ENCODE peak calls at places on chromosomes 1 and 21, in four cellular contexts. One of them, this sample, is unnamed.

GRCh38 chr1:172326171-172326570 is 94.3 kb upstream of the C1orf105 start:
- DNase-seq in right lobe of liver: no peak
- DNase-seq in AG04449: no peak
- DNase-seq in uterus: no peak
- DNase-seq in this sample: no peak

GRCh38 chr1:240285541-240285940 is 193.9 kb downstream of the FMN2 start:
- DNase-seq in AG04449: peak; percentile 21
- DNase-seq in uterus: no peak
- DNase-seq in right lobe of liver: no peak
- DNase-seq in this sample: no peak

GRCh38 chr1:11450310-11450709 is 28.6 kb upstream of the DISP3 start:
- DNase-seq in right lobe of liver: no peak
- DNase-seq in AG04449: no peak
- DNase-seq in uterus: no peak
- DNase-seq in this sample: no peak

GRCh38 chr1:15843826-15844572 is 3.5 kb upstream of the SPEN start:
- DNase-seq in right lobe of liver: no peak
- DNase-seq in AG04449: no peak
- DNase-seq in uterus: no peak
- DNase-seq in this sample: no peak

GRCh38 chr1:1221887-1222574 is 8.1 kb upstream of the TNFRSF4 start:
- DNase-seq in AG04449: no peak
- DNase-seq in uterus: no peak
- DNase-seq in right lobe of liver: no peak
- DNase-seq in this sample: no peak

GRCh38 chr1:181111559-181111958 is 23.1 kb downstream of the IER5 start:
- DNase-seq in uterus: no peak
- DNase-seq in right lobe of liver: no peak
- DNase-seq in AG04449: no peak
- DNase-seq in this sample: no peak

GRCh38 chr1:109163549-109163948 is 49.6 kb downstream of the ELAPOR1 start:
- DNase-seq in AG04449: no peak
- DNase-seq in right lobe of liver: no peak
- DNase-seq in uterus: no peak
- DNase-seq in this sample: no peak

GRCh38 chr1:183593356-183593755 is 3.1 kb upstream of the NCF2 start:
- DNase-seq in right lobe of liver: no peak
- DNase-seq in AG04449: no peak
- DNase-seq in uterus: no peak
- DNase-seq in this sample: no peak

GRCh38 chr1:147264158-147264768 is 21.8 kb downstream of the CHD1L start:
- DNase-seq in AG04449: no peak
- DNase-seq in right lobe of liver: no peak
- DNase-seq in uterus: no peak
- DNase-seq in this sample: no peak

GRCh38 chr1:184792450-184792969 is 37.9 kb upstream of the EDEM3 start:
- DNase-seq in right lobe of liver: peak; percentile 83
- DNase-seq in AG04449: peak; percentile 96
- DNase-seq in uterus: peak; percentile 55
- DNase-seq in this sample: peak; percentile 93

GRCh38 chr1:229344937-229345684 is 2.3 kb upstream of the CCSAP start:
- DNase-seq in right lobe of liver: no peak
- DNase-seq in AG04449: no peak
- DNase-seq in uterus: no peak
- DNase-seq in this sample: no peak

GRCh38 chr1:201602413-201603265 is 63.7 kb downstream of the NAV1 start:
- DNase-seq in AG04449: peak; percentile 87
- DNase-seq in right lobe of liver: no peak
- DNase-seq in uterus: peak; percentile 48
- DNase-seq in this sample: no peak
- H3K4me3 ChIP-seq in AG04449: no peak overlapping the region
- H3K4me3 ChIP-seq in right lobe of liver: no peak overlapping the region
- H3K4me3 ChIP-seq in uterus: no peak overlapping the region
- H3K4me3 ChIP-seq in this sample: no peak overlapping the region

GRCh38 chr1:104878203-104878911 is 1128.7 kb downstream of the AMY1C start:
- DNase-seq in uterus: no peak
- DNase-seq in AG04449: no peak
- DNase-seq in right lobe of liver: no peak
- DNase-seq in this sample: no peak
- TF ChIP-seq CTCF in uterus: no peak
- TF ChIP-seq CTCF in AG04449: no peak
- TF ChIP-seq CTCF in right lobe of liver: no peak
- TF ChIP-seq CTCF in this sample: no peak

DNA sequence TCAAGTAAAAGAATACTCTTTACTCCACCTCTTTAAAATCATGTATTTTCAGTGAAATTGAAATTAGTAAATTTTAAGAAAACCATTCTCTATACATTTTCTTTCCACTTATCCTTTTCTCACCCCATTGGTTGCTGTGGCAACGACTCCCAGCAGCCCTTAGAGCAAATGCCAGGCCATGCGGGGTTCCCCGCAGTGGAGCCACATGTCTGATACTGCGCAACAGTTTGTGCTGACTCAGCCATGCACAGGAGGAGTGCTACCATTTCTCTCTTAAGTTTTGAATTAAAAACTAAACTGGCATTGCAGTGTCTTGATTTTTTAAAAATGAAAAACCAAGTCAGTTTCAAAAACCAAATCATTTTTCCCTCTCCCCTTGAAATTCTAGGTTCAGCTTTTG is 214.1 kb upstream of the L1TD1 start:
- DNase-seq in right lobe of liver: no peak
- DNase-seq in AG04449: no peak
- DNase-seq in uterus: no peak
- DNase-seq in this sample: no peak
- H3K4me3 ChIP-seq in right lobe of liver: no peak overlapping the region
- H3K4me3 ChIP-seq in AG04449: no peak overlapping the region
- H3K4me3 ChIP-seq in uterus: no peak overlapping the region
- H3K4me3 ChIP-seq in this sample: no peak overlapping the region

GRCh38 chr1:54310439-54311328 is 95.5 kb downstream of the SSBP3 start:
- DNase-seq in right lobe of liver: peak; percentile 46
- DNase-seq in AG04449: no peak
- DNase-seq in uterus: no peak
- DNase-seq in this sample: no peak
- TF ChIP-seq CTCF in right lobe of liver: peak; percentile 55
- TF ChIP-seq CTCF in AG04449: peak; percentile 60
- TF ChIP-seq CTCF in uterus: peak; percentile 27
- TF ChIP-seq CTCF in this sample: no peak

DNA sequence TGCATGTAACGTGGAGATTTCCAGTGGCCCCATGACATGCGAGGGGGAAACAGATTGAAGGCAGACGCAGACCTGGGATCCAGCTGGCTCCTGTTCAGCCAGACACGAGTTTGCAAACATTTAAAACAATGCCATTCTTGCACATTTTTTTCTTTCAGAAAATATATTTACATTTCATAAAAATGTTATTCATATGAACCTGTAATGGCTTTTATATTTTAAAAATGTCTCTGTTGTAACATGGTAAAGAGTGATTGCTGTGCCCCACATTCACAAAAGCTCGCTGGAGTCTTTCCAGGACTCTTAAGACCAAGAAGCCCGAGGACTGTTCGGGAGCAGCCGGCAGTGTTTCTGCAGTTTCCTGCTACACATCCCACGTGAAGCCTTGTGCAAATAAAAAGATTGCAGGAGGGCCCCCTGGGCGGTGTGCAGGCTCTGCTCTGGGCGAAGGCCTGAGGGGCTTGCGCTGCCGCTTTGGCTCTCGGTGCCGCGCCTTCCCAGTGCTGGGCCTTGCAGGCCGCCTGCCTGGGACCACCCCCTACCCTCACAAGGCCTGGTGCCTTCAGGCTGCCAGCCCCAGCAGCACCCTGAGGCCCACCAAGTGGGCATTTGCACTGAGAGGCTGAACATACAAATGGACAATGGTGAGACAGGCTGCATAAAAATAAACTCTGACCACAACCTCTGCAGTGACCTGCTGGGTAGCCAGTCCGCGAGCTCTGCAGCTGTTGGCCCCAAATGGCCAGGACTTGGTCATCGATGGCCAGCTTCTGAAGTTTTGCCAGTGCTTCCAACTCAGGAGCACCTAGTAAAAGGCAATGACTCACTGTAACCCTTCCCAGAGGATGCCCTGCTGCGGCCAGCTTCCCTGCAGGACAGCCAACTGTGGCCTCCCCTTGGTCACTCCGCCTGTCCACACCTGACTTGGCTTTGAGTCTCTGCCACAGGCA is 185.1 kb downstream of the DYRK1A start:
- DNase-seq in right lobe of liver: no peak
- DNase-seq in AG04449: no peak
- DNase-seq in uterus: peak; percentile 51
- DNase-seq in this sample: no peak
- H3K4me3 ChIP-seq in right lobe of liver: no peak overlapping the region
- H3K4me3 ChIP-seq in AG04449: no peak overlapping the region
- H3K4me3 ChIP-seq in uterus: peak overlapping the region; percentile 6
- H3K4me3 ChIP-seq in this sample: peak overlapping the region; percentile 12

GRCh38 chr1:65190229-65190628 is 42.2 kb downstream of the AK4 start:
- DNase-seq in right lobe of liver: no peak
- DNase-seq in uterus: no peak
- DNase-seq in AG04449: no peak
- DNase-seq in this sample: no peak

GRCh38 chr1:65193129-65193528 is 45.1 kb downstream of the AK4 start:
- DNase-seq in right lobe of liver: no peak
- DNase-seq in uterus: no peak
- DNase-seq in AG04449: no peak
- DNase-seq in this sample: no peak

DNA sequence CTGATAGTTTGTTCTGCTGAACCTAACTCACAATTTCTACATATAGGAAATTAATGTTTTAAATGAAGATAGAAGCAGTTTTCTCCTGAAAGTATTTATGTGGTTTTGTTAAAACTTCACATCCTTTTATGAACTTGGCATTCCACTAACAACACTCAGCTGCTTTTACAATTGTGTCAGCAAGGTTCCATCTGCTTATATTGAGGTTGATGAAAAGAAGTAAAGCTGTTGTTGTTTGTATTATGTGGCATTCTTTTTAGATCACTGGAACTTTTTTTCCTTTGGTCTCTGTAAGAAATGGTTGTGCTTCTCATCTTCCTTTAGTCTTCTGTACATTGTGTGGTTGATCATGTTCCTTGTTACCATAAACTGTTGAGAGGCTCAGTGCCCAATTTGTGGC is 41.7 kb downstream of the AK4 start:
- DNase-seq in AG04449: peak; percentile 28
- DNase-seq in right lobe of liver: no peak
- DNase-seq in uterus: no peak
- DNase-seq in this sample: no peak
- TF ChIP-seq CTCF in AG04449: no peak
- TF ChIP-seq CTCF in right lobe of liver: no peak
- TF ChIP-seq CTCF in uterus: no peak
- TF ChIP-seq CTCF in this sample: no peak

DNA sequence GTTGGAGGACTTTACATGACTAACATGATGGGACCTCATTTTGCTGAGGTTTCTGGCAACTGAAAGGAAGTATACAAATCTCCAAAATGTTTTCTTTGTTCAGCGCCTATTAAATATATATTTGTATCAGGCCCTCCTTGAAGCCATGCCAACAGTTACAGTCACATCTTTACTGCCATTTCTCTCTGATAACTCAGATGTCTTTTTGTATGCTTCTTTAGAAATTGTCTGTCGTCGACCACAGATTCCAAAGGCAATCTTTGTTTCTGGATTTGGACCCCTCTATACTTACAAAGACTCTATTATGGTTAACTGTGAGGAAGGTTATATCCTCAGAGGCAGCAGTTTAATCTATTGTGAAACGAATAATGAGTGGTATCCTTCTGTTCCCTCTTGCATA is 69.4 kb downstream of the C4BPA start:
- DNase-seq in AG04449: no peak
- DNase-seq in right lobe of liver: no peak
- DNase-seq in uterus: no peak
- DNase-seq in this sample: no peak
- H3K4me3 ChIP-seq in AG04449: no peak overlapping the region
- H3K4me3 ChIP-seq in right lobe of liver: no peak overlapping the region
- H3K4me3 ChIP-seq in uterus: no peak overlapping the region
- H3K4me3 ChIP-seq in this sample: no peak overlapping the region

GRCh38 chr1:41583658-41584570 is 99.4 kb upstream of the EDN2 start:
- DNase-seq in AG04449: no peak
- DNase-seq in uterus: no peak
- DNase-seq in right lobe of liver: no peak
- DNase-seq in this sample: no peak
- TF ChIP-seq CTCF in AG04449: no peak
- TF ChIP-seq CTCF in uterus: no peak
- TF ChIP-seq CTCF in right lobe of liver: no peak
- TF ChIP-seq CTCF in this sample: no peak

GRCh38 chr1:78650114-78650513 is 483 bp downstream of the IFI44 start:
- DNase-seq in AG04449: no peak
- DNase-seq in right lobe of liver: no peak
- DNase-seq in uterus: no peak
- DNase-seq in this sample: no peak

GRCh38 chr1:78649628-78650027 is at the start of gene IFI44:
- DNase-seq in AG04449: peak; percentile 9
- DNase-seq in uterus: peak; percentile 81
- DNase-seq in right lobe of liver: peak; percentile 76
- DNase-seq in this sample: no peak

GRCh38 chr1:78647238-78647637 is 2.4 kb upstream of the IFI44 start:
- DNase-seq in right lobe of liver: no peak
- DNase-seq in uterus: no peak
- DNase-seq in AG04449: no peak
- DNase-seq in this sample: no peak

GRCh38 chr1:78651247-78651646 is 1.6 kb downstream of the IFI44 start:
- DNase-seq in right lobe of liver: no peak
- DNase-seq in uterus: no peak
- DNase-seq in AG04449: peak; percentile 34
- DNase-seq in this sample: no peak

GRCh38 chr1:78652019-78652560 is 2.5 kb downstream of the IFI44 start:
- DNase-seq in uterus: no peak
- DNase-seq in right lobe of liver: no peak
- DNase-seq in AG04449: no peak
- DNase-seq in this sample: no peak
- H3K4me3 ChIP-seq in uterus: no peak overlapping the region
- H3K4me3 ChIP-seq in right lobe of liver: no peak overlapping the region
- H3K4me3 ChIP-seq in AG04449: peak overlapping the region; percentile 48
- H3K4me3 ChIP-seq in this sample: peak overlapping the region; percentile 63

This sample was measured in coronary artery.